ENCODE peak calls at places on chromosome 12, in seven cellular contexts. S is IMR-90, E is mesenchymal stem cell, F is mesendoderm, J is neuronal stem cell, O is H1, Y is trophoblast cell. W is an unnamed sample.
A peak's percentile ranks its signal among the peaks of the same experiment; 100 is the strongest.

GRCh38 chr12:52741378-52742195 is 35.6 kb downstream of the KRT76 start:
- DNase-seq in S (peak; percentile 46), E (peak; percentile 51), F (peak; percentile 79), J (peak; percentile 83), O (peak; percentile 34), Y (peak; percentile 64), W (peak; percentile 77)

GRCh38 chr12:123813349-123813748 is 51.2 kb downstream of the DNAH10 start:
- DNase-seq in S (peak; percentile 12), E (no peak), F (no peak), J (no peak), O (no peak), Y (no peak), W (no peak)

GRCh38 chr12:113955109-113955970 is 10.8 kb downstream of the RBM19 start:
- DNase-seq in S (peak; percentile 7), E (peak; percentile 42), F (peak; percentile 60), J (no peak), O (no peak), Y (no peak), W (peak; percentile 76)

GRCh38 chr12:77940011-77940423 is 109.3 kb downstream of the NAV3 start:
- DNase-seq in S (peak; percentile 93), E (peak; percentile 88), F (peak; percentile 54), J (no peak), O (peak; percentile 19), Y (no peak), W (peak; percentile 41)

GRCh38 chr12:103401421-103401820 is 94.3 kb downstream of the C12orf42 start:
- DNase-seq in S (no peak), E (no peak), F (peak; percentile 74), J (no peak), O (peak; percentile 9), Y (peak; percentile 12), W (peak; percentile 52)

GRCh38 chr12:10191865-10192264 is 13.0 kb downstream of the TMEM52B start:
- DNase-seq in S (peak; percentile 81), E (peak; percentile 62), F (peak; percentile 83), J (no peak), O (no peak), Y (peak; percentile 89), W (no peak)

GRCh38 chr12:27048822-27049752 is 26.7 kb downstream of the MED21 start:
- DNase-seq in S (peak; percentile 91), E (peak; percentile 68), F (peak; percentile 32), J (no peak), O (no peak), Y (peak; percentile 2), W (no peak)

GRCh38 chr12:75714462-75715322 is 203.3 kb upstream of the KRR1 start:
- DNase-seq in S (peak; percentile 16), E (no peak), F (peak; percentile 81), J (no peak), O (no peak), Y (peak; percentile 79), W (no peak)

GRCh38 chr12:6163554-6164060 is 36.6 kb upstream of the CD9 start:
- DNase-seq in S (no peak), E (no peak), F (no peak), J (no peak), O (no peak), Y (no peak), W (no peak)

GRCh38 chr12:68623984-68624383 is 13.3 kb downstream of the RAP1B start:
- DNase-seq in S (peak; percentile 61), E (peak; percentile 24), F (peak; percentile 33), J (no peak), O (no peak), Y (no peak), W (no peak)

GRCh38 chr12:33813536-33813935 is 208.8 kb upstream of the ALG10 start:
- DNase-seq in S (no peak), E (no peak), F (no peak), J (no peak), O (no peak), Y (no peak), W (no peak)

GRCh38 chr12:100435948-100436347 is 37.7 kb upstream of the NR1H4 start:
- DNase-seq in S (no peak), E (no peak), F (no peak), J (no peak), O (no peak), Y (no peak), W (no peak)

GRCh38 chr12:130281157-130281799 is 56.4 kb upstream of the PIWIL1 start:
- DNase-seq in S (no peak), E (no peak), F (peak; percentile 67), J (peak; percentile 23), O (peak; percentile 29), Y (no peak), W (peak; percentile 87)

GRCh38 chr12:104671407-104672095 is 214.8 kb downstream of the CHST11 start:
- DNase-seq in S (peak; percentile 84), E (peak; percentile 98), F (peak; percentile 87), J (no peak), O (no peak), Y (peak; percentile 47), W (no peak)

GRCh38 chr12:78060186-78060585 is 229.5 kb downstream of the NAV3 start:
- DNase-seq in S (peak; percentile 88), E (peak; percentile 63), F (no peak), J (no peak), O (no peak), Y (no peak), W (no peak)

GRCh38 chr12:12534134-12534866 is 28.4 kb downstream of the DUSP16 start:
- DNase-seq in S (no peak), E (peak; percentile 16), F (peak; percentile 23), J (no peak), O (no peak), Y (no peak), W (no peak)

GRCh38 chr12:67475725-67476124 is 172.8 kb upstream of the DYRK2 start:
- DNase-seq in S (no peak), E (no peak), F (no peak), J (no peak), O (no peak), Y (no peak), W (no peak)

GRCh38 chr12:76738824-76739579 is 24.9 kb upstream of the ZDHHC17 start:
- DNase-seq in S (no peak), E (no peak), F (peak; percentile 56), J (no peak), O (no peak), Y (no peak), W (peak; percentile 48)

GRCh38 chr12:32331133-32331532 is 68.2 kb upstream of the FGD4 start:
- DNase-seq in S (peak; percentile 70), E (peak; percentile 75), F (peak; percentile 90), J (no peak), O (no peak), Y (no peak), W (no peak)

GRCh38 chr12:84842406-84843013 is 70.1 kb downstream of the SLC6A15 start:
- DNase-seq in S (peak; percentile 51), E (peak; percentile 60), F (peak; percentile 40), J (peak; percentile 20), O (no peak), Y (peak; percentile 4), W (no peak)

GRCh38 chr12:92551853-92552397 is 150.9 kb upstream of the PLEKHG7 start:
- DNase-seq in S (peak; percentile 73), E (peak; percentile 75), F (peak; percentile 66), J (no peak), O (no peak), Y (peak; percentile 40), W (no peak)

GRCh38 chr12:116338064-116338872 is 60.8 kb upstream of the MED13L start:
- DNase-seq in S (no peak), E (no peak), F (peak; percentile 33), J (peak; percentile 59), O (no peak), Y (no peak), W (peak; percentile 52)

GRCh38 chr12:52836042-52836466 is 1.9 kb upstream of the KRT79 start:
- DNase-seq in S (peak; percentile 85), E (peak; percentile 76), F (no peak), J (no peak), O (no peak), Y (no peak), W (peak; percentile 20)

GRCh38 chr12:40646891-40647290 is 45.3 kb upstream of the CNTN1 start:
- DNase-seq in S (no peak), E (no peak), F (no peak), J (no peak), O (no peak), Y (no peak), W (no peak)
- H3K4ac ChIP-seq in S (no peak overlapping the region), E (no peak overlapping the region), F (no peak overlapping the region), J (no peak overlapping the region), O (no peak overlapping the region), Y (no peak overlapping the region), W (no peak overlapping the region)

DNA sequence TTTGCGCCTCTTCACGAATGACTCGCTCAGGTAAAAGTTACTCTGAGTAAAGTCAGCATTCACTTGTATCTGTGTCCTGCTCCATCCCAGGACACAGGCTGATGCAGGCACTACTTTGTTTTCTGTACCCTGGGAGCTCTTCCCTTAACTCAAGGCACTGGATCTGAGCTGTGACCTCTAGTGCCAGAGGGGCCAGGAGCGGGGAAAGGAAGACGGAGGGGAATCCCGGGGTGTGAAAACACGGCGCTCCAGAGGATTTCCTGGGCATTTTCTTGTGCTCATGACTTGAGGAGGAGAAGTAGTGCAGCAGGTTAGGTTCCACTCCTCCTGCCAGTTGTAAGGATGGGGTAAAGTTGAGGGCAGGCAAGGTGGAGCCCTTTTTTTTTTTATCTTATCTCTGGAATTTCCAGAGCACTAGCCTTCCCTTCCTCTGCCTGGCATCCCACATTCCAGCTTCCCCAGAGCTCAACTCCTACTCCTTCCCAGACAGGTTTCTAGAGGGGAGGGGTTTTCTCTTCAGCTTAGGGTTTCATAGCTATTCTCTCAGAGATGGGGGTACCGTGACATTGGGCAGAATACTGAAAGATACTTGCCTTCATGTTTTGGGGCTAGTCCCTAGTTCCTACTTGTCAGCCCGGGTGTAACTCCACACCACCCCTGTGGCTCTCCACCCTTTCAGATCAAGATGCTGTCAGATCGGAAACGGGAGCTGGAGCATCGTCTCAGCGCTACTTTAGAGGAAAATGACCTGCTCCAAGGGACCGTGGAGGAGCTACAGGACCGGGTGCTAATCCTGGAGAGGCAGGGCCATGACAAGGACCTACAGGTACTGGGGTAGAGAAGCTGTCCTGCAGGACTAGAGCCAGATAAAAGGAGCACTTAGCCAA is 52.3 kb downstream of the RAB35 start:
- DNase-seq in S (no peak), E (no peak), F (peak; percentile 79), J (no peak), O (no peak), Y (no peak), W (no peak)
- H3K4ac ChIP-seq in S (no peak overlapping the region), E (no peak overlapping the region), F (no peak overlapping the region), J (no peak overlapping the region), O (no peak overlapping the region), Y (no peak overlapping the region), W (no peak overlapping the region)

GRCh38 chr12:24814379-24815086 is 134.4 kb downstream of the BCAT1 start:
- DNase-seq in S (no peak), E (no peak), F (no peak), J (no peak), O (no peak), Y (no peak), W (no peak)

GRCh38 chr12:24810378-24810777 is 138.5 kb downstream of the BCAT1 start:
- DNase-seq in S (no peak), E (no peak), F (no peak), J (no peak), O (no peak), Y (no peak), W (no peak)

GRCh38 chr12:24820872-24821271 is 128.0 kb downstream of the BCAT1 start:
- DNase-seq in S (peak; percentile 75), E (peak; percentile 64), F (no peak), J (no peak), O (no peak), Y (no peak), W (no peak)

GRCh38 chr12:24815087-24815423 is 133.8 kb downstream of the BCAT1 start:
- DNase-seq in S (no peak), E (no peak), F (no peak), J (no peak), O (no peak), Y (no peak), W (no peak)
- H3K4ac ChIP-seq in S (no peak overlapping the region), E (no peak overlapping the region), F (no peak overlapping the region), J (no peak overlapping the region), O (no peak overlapping the region), Y (no peak overlapping the region), W (no peak overlapping the region)

GRCh38 chr12:79295572-79295971 is 395.2 kb downstream of the PAWR start:
- DNase-seq in S (no peak), E (no peak), F (no peak), J (no peak), O (no peak), Y (no peak), W (no peak)
- H3K4ac ChIP-seq in S (no peak overlapping the region), E (no peak overlapping the region), F (no peak overlapping the region), J (no peak overlapping the region), O (no peak overlapping the region), Y (no peak overlapping the region), W (no peak overlapping the region)